ENCODE peak calls at places on chromosomes 5 and 9, in ten cellular contexts. P, U, L, A, B, R, W, T, F and X are unnamed samples.

GRCh38 chr9:126461029-126461428 is 134.4 kb downstream of the MVB12B start:
- DNase-seq in P (no peak), U (no peak), L (no peak), A (no peak), B (no peak), R (no peak), W (no peak), T (no peak), F (no peak), X (no peak)

GRCh38 chr5:35440409-35440808 is 177.3 kb upstream of the SPEF2 start:
- DNase-seq in P (no peak), U (no peak), L (no peak), A (no peak), B (no peak), R (no peak), W (no peak), T (no peak), F (no peak), X (no peak)

GRCh38 chr5:84634256-84634655 is 249.6 kb upstream of the EDIL3 start:
- DNase-seq in P (no peak), U (peak), L (no peak), A (no peak), B (no peak), R (peak), W (no peak), T (no peak), F (no peak), X (no peak)

GRCh38 chr5:139774980-139775654 is 20.5 kb upstream of the PSD2 start:
- DNase-seq in P (peak), U (no peak), L (peak), A (peak), B (peak), R (peak), W (peak), T (peak), F (no peak), X (no peak)

GRCh38 chr9:95284667-95285066 is 32.8 kb downstream of the FANCC start:
- DNase-seq in P (no peak), U (no peak), L (no peak), A (no peak), B (no peak), R (no peak), W (no peak), T (no peak), F (no peak), X (peak)

GRCh38 chr5:1490360-1490759 is 33.4 kb downstream of the LPCAT1 start:
- DNase-seq in P (no peak), U (no peak), L (no peak), A (no peak), B (no peak), R (no peak), W (no peak), T (no peak), F (no peak), X (no peak)

GRCh38 chr5:158647264-158647663 is 452.5 kb downstream of the EBF1 start:
- DNase-seq in P (no peak), U (no peak), L (no peak), A (no peak), B (no peak), R (no peak), W (no peak), T (no peak), F (no peak), X (no peak)

GRCh38 chr9:126861707-126862460 is 1.4 kb downstream of the ZBTB34 start:
- DNase-seq in P (no peak), U (no peak), L (no peak), A (no peak), B (no peak), R (no peak), W (no peak), T (peak), F (no peak), X (no peak)

GRCh38 chr5:98110791-98111190 is 662.7 kb upstream of the RGMB start:
- DNase-seq in P (no peak), U (no peak), L (no peak), A (no peak), B (no peak), R (no peak), W (no peak), T (no peak), F (no peak), X (no peak)

GRCh38 chr5:37554938-37555337 is 175.8 kb downstream of the WDR70 start:
- DNase-seq in P (no peak), U (no peak), L (no peak), A (no peak), B (no peak), R (no peak), W (no peak), T (no peak), F (no peak), X (no peak)